ENCODE peak calls at places on chromosomes 2 and 18, in seven cellular contexts. One of them, this sample, is unnamed.

GRCh38 chr2:238507836-238508235 is 81.1 kb downstream of the ASB1 start:
- DNase-seq in posterior cingulate gyrus: no peak
- DNase-seq in PC-3: no peak
- DNase-seq in AG08396: no peak
- DNase-seq in T-helper 2 cell: no peak
- DNase-seq in activated naive CD4-positive, alpha-beta T cell treated with Interleukin-2 at 50 U/mL for 16 hours: no peak
- DNase-seq in midbrain: no peak
- DNase-seq in this sample: no peak

GRCh38 chr2:239233576-239233975 is 167.2 kb downstream of the HDAC4 start:
- DNase-seq in activated naive CD4-positive, alpha-beta T cell treated with Interleukin-2 at 50 U/mL for 16 hours: no peak
- DNase-seq in midbrain: no peak
- DNase-seq in AG08396: no peak
- DNase-seq in PC-3: no peak
- DNase-seq in posterior cingulate gyrus: no peak
- DNase-seq in T-helper 2 cell: no peak
- DNase-seq in this sample: no peak

GRCh38 chr2:62854600-62855514 is 149.3 kb downstream of the EHBP1 start:
- DNase-seq in PC-3: no peak
- DNase-seq in activated naive CD4-positive, alpha-beta T cell treated with Interleukin-2 at 50 U/mL for 16 hours: no peak
- DNase-seq in midbrain: no peak
- DNase-seq in T-helper 2 cell: no peak
- DNase-seq in AG08396: no peak
- DNase-seq in posterior cingulate gyrus: no peak
- DNase-seq in this sample: no peak

GRCh38 chr2:9249036-9249800 is 42.6 kb downstream of the ASAP2 start:
- DNase-seq in AG08396: no peak
- DNase-seq in midbrain: no peak
- DNase-seq in posterior cingulate gyrus: no peak
- DNase-seq in PC-3: peak; percentile 63
- DNase-seq in T-helper 2 cell: no peak
- DNase-seq in activated naive CD4-positive, alpha-beta T cell treated with Interleukin-2 at 50 U/mL for 16 hours: no peak
- DNase-seq in this sample: no peak

GRCh38 chr2:231940795-231941194 is 14.6 kb upstream of the NPPC start:
- DNase-seq in midbrain: no peak
- DNase-seq in T-helper 2 cell: no peak
- DNase-seq in activated naive CD4-positive, alpha-beta T cell treated with Interleukin-2 at 50 U/mL for 16 hours: no peak
- DNase-seq in PC-3: no peak
- DNase-seq in posterior cingulate gyrus: no peak
- DNase-seq in AG08396: no peak
- DNase-seq in this sample: no peak

GRCh38 chr2:46481541-46482193 is 2.3 kb downstream of the TMEM247 start:
- DNase-seq in AG08396: peak; percentile 68
- DNase-seq in activated naive CD4-positive, alpha-beta T cell treated with Interleukin-2 at 50 U/mL for 16 hours: no peak
- DNase-seq in posterior cingulate gyrus: no peak
- DNase-seq in PC-3: peak; percentile 88
- DNase-seq in midbrain: no peak
- DNase-seq in T-helper 2 cell: no peak
- DNase-seq in this sample: no peak

GRCh38 chr2:232162191-232162590 is 200.7 kb downstream of the DIS3L2 start:
- DNase-seq in PC-3: no peak
- DNase-seq in AG08396: peak; percentile 43
- DNase-seq in midbrain: no peak
- DNase-seq in T-helper 2 cell: no peak
- DNase-seq in activated naive CD4-positive, alpha-beta T cell treated with Interleukin-2 at 50 U/mL for 16 hours: no peak
- DNase-seq in posterior cingulate gyrus: no peak
- DNase-seq in this sample: no peak

GRCh38 chr2:61057562-61057961 is 8.1 kb upstream of the SANBR start:
- DNase-seq in posterior cingulate gyrus: no peak
- DNase-seq in midbrain: no peak
- DNase-seq in T-helper 2 cell: no peak
- DNase-seq in AG08396: no peak
- DNase-seq in activated naive CD4-positive, alpha-beta T cell treated with Interleukin-2 at 50 U/mL for 16 hours: no peak
- DNase-seq in PC-3: no peak
- DNase-seq in this sample: no peak

GRCh38 chr2:222730346-222731065 is 59.0 kb downstream of the MOGAT1 start:
- DNase-seq in activated naive CD4-positive, alpha-beta T cell treated with Interleukin-2 at 50 U/mL for 16 hours: no peak
- DNase-seq in AG08396: no peak
- DNase-seq in posterior cingulate gyrus: no peak
- DNase-seq in PC-3: no peak
- DNase-seq in T-helper 2 cell: no peak
- DNase-seq in midbrain: peak; percentile 30
- DNase-seq in this sample: no peak

GRCh38 chr2:3302751-3303582 is 74.7 kb downstream of the EIPR1 start:
- DNase-seq in midbrain: no peak
- DNase-seq in AG08396: no peak
- DNase-seq in activated naive CD4-positive, alpha-beta T cell treated with Interleukin-2 at 50 U/mL for 16 hours: no peak
- DNase-seq in posterior cingulate gyrus: no peak
- DNase-seq in PC-3: no peak
- DNase-seq in T-helper 2 cell: no peak
- DNase-seq in this sample: no peak

GRCh38 chr2:240603081-240603835 is 16.7 kb downstream of the CAPN10 start:
- DNase-seq in midbrain: no peak
- DNase-seq in T-helper 2 cell: no peak
- DNase-seq in PC-3: no peak
- DNase-seq in posterior cingulate gyrus: no peak
- DNase-seq in activated naive CD4-positive, alpha-beta T cell treated with Interleukin-2 at 50 U/mL for 16 hours: no peak
- DNase-seq in AG08396: no peak
- DNase-seq in this sample: no peak

GRCh38 chr2:227455200-227455599 is 16.8 kb upstream of the AGFG1 start:
- DNase-seq in posterior cingulate gyrus: no peak
- DNase-seq in midbrain: no peak
- DNase-seq in T-helper 2 cell: no peak
- DNase-seq in activated naive CD4-positive, alpha-beta T cell treated with Interleukin-2 at 50 U/mL for 16 hours: no peak
- DNase-seq in AG08396: no peak
- DNase-seq in PC-3: no peak
- DNase-seq in this sample: no peak

GRCh38 chr18:79529991-79530390 is 134.3 kb downstream of the NFATC1 start:
- DNase-seq in midbrain: no peak
- DNase-seq in AG08396: no peak
- DNase-seq in T-helper 2 cell: no peak
- DNase-seq in activated naive CD4-positive, alpha-beta T cell treated with Interleukin-2 at 50 U/mL for 16 hours: no peak
- DNase-seq in posterior cingulate gyrus: no peak
- DNase-seq in PC-3: no peak
- DNase-seq in this sample: no peak

This sample was measured in globus pallidus.